ENCODE peak calls at places on chromosomes 11 and 22, in four cellular contexts. One of them, this sample, is unnamed.

GRCh38 chr11:111719379-111719778 is 46.8 kb downstream of the PPP2R1B start:
- DNase-seq in AG10803: peak; percentile 13
- DNase-seq in GM23338: no peak
- DNase-seq in SK-N-SH: no peak
- DNase-seq in this sample: no peak

GRCh38 chr22:29032584-29032983 is 29.0 kb downstream of the C22orf31 start:
- DNase-seq in AG10803: no peak
- DNase-seq in GM23338: no peak
- DNase-seq in SK-N-SH: no peak
- DNase-seq in this sample: no peak

GRCh38 chr11:134449713-134450112 is 37.7 kb upstream of the B3GAT1 start:
- DNase-seq in AG10803: no peak
- DNase-seq in GM23338: peak; percentile 79
- DNase-seq in SK-N-SH: no peak
- DNase-seq in this sample: no peak

GRCh38 chr11:86251285-86251830 is 6.8 kb downstream of the EED start:
- DNase-seq in AG10803: no peak
- DNase-seq in GM23338: no peak
- DNase-seq in SK-N-SH: no peak
- DNase-seq in this sample: no peak

GRCh38 chr11:78577495-78577894 is 2.8 kb upstream of the NARS2 start:
- DNase-seq in AG10803: no peak
- DNase-seq in GM23338: no peak
- DNase-seq in SK-N-SH: no peak
- DNase-seq in this sample: no peak

GRCh38 chr11:112965601-112966125 is 4.4 kb downstream of the NCAM1 start:
- DNase-seq in AG10803: no peak
- DNase-seq in GM23338: no peak
- DNase-seq in SK-N-SH: no peak
- DNase-seq in this sample: no peak

GRCh38 chr11:7490535-7490934 is 5.2 kb downstream of the OLFML1 start:
- DNase-seq in AG10803: peak; percentile 40
- DNase-seq in GM23338: no peak
- DNase-seq in SK-N-SH: no peak
- DNase-seq in this sample: peak; percentile 33

GRCh38 chr11:122661182-122661945 is 5.8 kb downstream of the UBASH3B start:
- DNase-seq in AG10803: peak; percentile 82
- DNase-seq in GM23338: no peak
- DNase-seq in SK-N-SH: no peak
- DNase-seq in this sample: no peak

GRCh38 chr11:75689861-75690641 is 21.2 kb upstream of the MAP6 start:
- DNase-seq in AG10803: no peak
- DNase-seq in GM23338: no peak
- DNase-seq in SK-N-SH: no peak
- DNase-seq in this sample: no peak

GRCh38 chr22:47112566-47112965 is 350.1 kb downstream of the TBC1D22A start:
- DNase-seq in AG10803: no peak
- DNase-seq in GM23338: no peak
- DNase-seq in SK-N-SH: no peak
- DNase-seq in this sample: no peak

GRCh38 chr22:44683237-44683636 is 18.8 kb upstream of the PRR5 start:
- DNase-seq in AG10803: no peak
- DNase-seq in GM23338: no peak
- DNase-seq in SK-N-SH: no peak
- DNase-seq in this sample: no peak

GRCh38 chr11:123640677-123641494 is 13.5 kb downstream of the SCN3B start:
- DNase-seq in AG10803: peak; percentile 25
- DNase-seq in GM23338: peak; percentile 83
- DNase-seq in SK-N-SH: peak; percentile 81
- DNase-seq in this sample: peak; percentile 58

GRCh38 chr11:36744375-36745168 is 146.5 kb upstream of the RAG2 start:
- DNase-seq in AG10803: peak; percentile 52
- DNase-seq in GM23338: peak; percentile 90
- DNase-seq in SK-N-SH: peak; percentile 48
- DNase-seq in this sample: peak; percentile 80

GRCh38 chr11:27108809-27109208 is 68.2 kb downstream of the BBOX1 start:
- DNase-seq in AG10803: no peak
- DNase-seq in GM23338: no peak
- DNase-seq in SK-N-SH: no peak
- DNase-seq in this sample: no peak

GRCh38 chr22:43944670-43945430 is 10.4 kb upstream of the SAMM50 start:
- DNase-seq in AG10803: no peak
- DNase-seq in GM23338: no peak
- DNase-seq in SK-N-SH: no peak
- DNase-seq in this sample: no peak

GRCh38 chr22:37896939-37897338 is 9.2 kb upstream of the MICALL1 start:
- DNase-seq in AG10803: no peak
- DNase-seq in GM23338: no peak
- DNase-seq in SK-N-SH: no peak
- DNase-seq in this sample: no peak

GRCh38 chr22:42884616-42885375 is 27.7 kb upstream of the ARFGAP3 start:
- DNase-seq in AG10803: no peak
- DNase-seq in GM23338: no peak
- DNase-seq in SK-N-SH: no peak
- DNase-seq in this sample: no peak

GRCh38 chr11:70611890-70612289 is 213.6 kb downstream of the CTTN start:
- DNase-seq in AG10803: no peak
- DNase-seq in GM23338: peak; percentile 49
- DNase-seq in SK-N-SH: no peak
- DNase-seq in this sample: no peak

GRCh38 chr11:104531075-104531474 is 367.1 kb upstream of the PDGFD start:
- DNase-seq in AG10803: no peak
- DNase-seq in GM23338: peak; percentile 68
- DNase-seq in SK-N-SH: no peak
- DNase-seq in this sample: peak; percentile 40

GRCh38 chr22:41305646-41306045 is 4.3 kb downstream of the ZC3H7B start:
- DNase-seq in AG10803: peak; percentile 82
- DNase-seq in GM23338: no peak
- DNase-seq in SK-N-SH: no peak
- DNase-seq in this sample: no peak

GRCh38 chr11:79110308-79110707 is 330.5 kb downstream of the TENM4 start:
- DNase-seq in AG10803: no peak
- DNase-seq in GM23338: no peak
- DNase-seq in SK-N-SH: no peak
- DNase-seq in this sample: no peak

GRCh38 chr11:113874920-113875413 is 405 bp downstream of the USP28 start:
- DNase-seq in AG10803: no peak
- DNase-seq in GM23338: peak; percentile 40
- DNase-seq in SK-N-SH: peak; percentile 37
- DNase-seq in this sample: peak; percentile 40

GRCh38 chr11:112087212-112087611 is 539 bp downstream of the SDHD start:
- DNase-seq in AG10803: no peak
- DNase-seq in GM23338: peak; percentile 15
- DNase-seq in SK-N-SH: no peak
- DNase-seq in this sample: peak; percentile 12

GRCh38 chr11:68763926-68764657 is 12.8 kb upstream of the TESMIN start:
- DNase-seq in AG10803: no peak
- DNase-seq in GM23338: no peak
- DNase-seq in SK-N-SH: peak; percentile 67
- DNase-seq in this sample: no peak

GRCh38 chr22:29702025-29702930 is 17.5 kb upstream of the CABP7 start:
- DNase-seq in AG10803: no peak
- DNase-seq in GM23338: no peak
- DNase-seq in SK-N-SH: peak; percentile 41
- DNase-seq in this sample: no peak

GRCh38 chr11:10878408-10879214 is 20.8 kb upstream of the ZBED5 start:
- DNase-seq in AG10803: peak; percentile 74
- DNase-seq in GM23338: peak; percentile 91
- DNase-seq in SK-N-SH: peak; percentile 47
- DNase-seq in this sample: peak; percentile 89

GRCh38 chr11:16771350-16772140 is 33.1 kb downstream of the C11orf58 start:
- DNase-seq in AG10803: no peak
- DNase-seq in GM23338: no peak
- DNase-seq in SK-N-SH: peak; percentile 1
- DNase-seq in this sample: no peak

GRCh38 chr22:29985912-29986311 is 94.4 kb upstream of the HORMAD2 start:
- DNase-seq in AG10803: no peak
- DNase-seq in GM23338: no peak
- DNase-seq in SK-N-SH: no peak
- DNase-seq in this sample: no peak

DNA sequence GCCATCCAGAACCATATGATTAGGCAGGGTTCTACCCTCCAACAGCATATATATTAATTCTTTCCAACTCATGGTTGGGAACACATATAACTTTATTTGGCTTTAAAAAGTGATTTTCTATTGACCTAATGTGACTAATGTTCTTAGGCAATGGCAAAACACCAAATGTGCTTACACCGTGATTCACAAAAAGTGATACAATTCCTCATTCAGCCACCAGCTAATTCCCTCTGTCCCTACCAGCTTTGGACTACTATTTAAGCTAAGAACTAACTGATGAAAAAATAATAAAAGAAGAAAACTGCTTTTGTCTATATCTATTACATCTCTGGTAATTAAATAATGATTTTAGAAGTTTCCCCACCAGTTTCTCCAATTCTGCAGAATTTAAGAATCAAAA is 4.7 kb downstream of the CTSC start:
- DNase-seq in AG10803: no peak
- DNase-seq in GM23338: no peak
- DNase-seq in SK-N-SH: no peak
- DNase-seq in this sample: no peak
- TF ChIP-seq CTCF in AG10803: no peak
- TF ChIP-seq CTCF in GM23338: no peak
- TF ChIP-seq CTCF in SK-N-SH: no peak
- TF ChIP-seq CTCF in this sample: no peak

DNA sequence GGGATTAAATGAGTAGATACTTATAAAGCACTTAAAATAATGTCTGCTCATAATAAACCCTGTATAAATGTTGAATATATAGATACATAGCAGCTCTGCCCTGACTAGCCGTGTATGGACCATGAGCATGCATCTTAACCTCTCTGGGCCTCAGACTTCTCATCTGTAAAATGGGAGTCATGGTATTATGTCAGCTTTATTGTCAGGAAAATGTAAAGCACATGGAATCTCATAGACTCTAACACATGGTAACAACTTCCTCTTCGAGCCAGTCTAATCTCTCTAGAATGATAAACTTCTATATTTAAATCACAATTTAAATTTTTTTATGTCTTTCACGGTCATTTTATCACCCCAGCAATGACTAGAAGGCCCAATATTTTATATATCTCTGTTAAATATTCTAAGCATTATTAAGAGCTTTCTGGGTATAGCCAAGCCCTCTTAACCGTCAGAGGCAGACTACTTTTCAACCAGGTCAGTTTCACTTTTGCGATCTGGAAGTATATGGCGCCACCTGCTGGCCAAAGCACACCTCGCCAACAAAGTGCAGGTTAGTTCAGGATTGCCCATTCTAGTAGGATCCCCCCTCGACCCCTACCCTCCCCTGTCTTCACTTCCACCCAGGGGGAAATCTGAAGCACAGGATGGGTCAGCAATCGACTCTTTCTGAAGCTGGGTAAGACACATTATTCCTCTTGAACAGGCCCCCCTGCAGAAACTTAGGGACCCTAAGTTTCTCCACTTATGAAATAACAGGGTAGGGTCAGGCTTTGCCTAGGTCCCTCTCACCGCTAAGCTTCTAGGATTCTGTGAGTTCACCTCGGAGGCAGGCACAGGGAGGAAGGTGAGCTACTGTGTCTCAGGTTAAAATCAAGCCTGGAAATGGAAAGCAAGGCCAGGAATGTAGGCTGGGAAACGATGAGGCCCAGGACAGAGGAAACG is 36.0 kb downstream of the KCNJ1 start:
- DNase-seq in AG10803: peak; percentile 77
- DNase-seq in GM23338: peak; percentile 91
- DNase-seq in SK-N-SH: peak; percentile 79
- DNase-seq in this sample: peak; percentile 91
- H3K4me3 ChIP-seq in AG10803: no peak overlapping the region
- H3K4me3 ChIP-seq in GM23338: no peak overlapping the region
- H3K4me3 ChIP-seq in SK-N-SH: peak overlapping the region; percentile 34
- H3K4me3 ChIP-seq in this sample: no peak overlapping the region

GRCh38 chr11:62508336-62509058 is 38.1 kb downstream of the AHNAK start:
- DNase-seq in AG10803: peak; percentile 80
- DNase-seq in GM23338: peak; percentile 92
- DNase-seq in SK-N-SH: peak; percentile 65
- DNase-seq in this sample: peak; percentile 57
- TF ChIP-seq CTCF in AG10803: peak; percentile 69
- TF ChIP-seq CTCF in GM23338: peak; percentile 57
- TF ChIP-seq CTCF in SK-N-SH: peak; percentile 44
- TF ChIP-seq CTCF in this sample: peak; percentile 70

DNA sequence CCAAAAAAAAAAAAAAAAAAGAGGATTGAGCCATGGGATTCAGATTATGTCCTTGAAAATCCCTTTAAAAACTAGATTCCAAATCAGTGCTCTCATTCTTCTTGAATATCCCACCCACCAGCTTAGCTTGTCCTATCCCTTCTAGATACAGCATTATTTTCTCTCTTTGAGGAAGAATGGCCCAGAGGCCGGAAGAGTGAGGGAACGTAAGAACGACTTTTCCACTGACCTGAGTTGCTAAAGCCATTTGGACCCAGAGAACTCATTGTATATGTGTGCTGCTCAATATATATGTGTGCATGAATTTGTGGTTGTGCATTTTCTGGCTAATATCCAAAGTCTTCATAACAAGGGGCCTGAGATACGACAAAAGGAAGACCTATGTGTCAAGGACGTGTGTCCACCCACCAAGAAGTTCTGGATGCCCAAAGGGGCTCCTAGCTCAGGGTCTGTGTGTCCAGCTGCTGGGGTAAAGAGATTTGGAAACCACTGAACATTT is 35.0 kb upstream of the CREB3L1 start:
- DNase-seq in AG10803: no peak
- DNase-seq in GM23338: no peak
- DNase-seq in SK-N-SH: no peak
- DNase-seq in this sample: no peak
- H3K4me3 ChIP-seq in AG10803: peak overlapping the region; percentile 64
- H3K4me3 ChIP-seq in GM23338: peak overlapping the region; percentile 57
- H3K4me3 ChIP-seq in SK-N-SH: peak overlapping the region; percentile 48
- H3K4me3 ChIP-seq in this sample: peak overlapping the region; percentile 43

DNA sequence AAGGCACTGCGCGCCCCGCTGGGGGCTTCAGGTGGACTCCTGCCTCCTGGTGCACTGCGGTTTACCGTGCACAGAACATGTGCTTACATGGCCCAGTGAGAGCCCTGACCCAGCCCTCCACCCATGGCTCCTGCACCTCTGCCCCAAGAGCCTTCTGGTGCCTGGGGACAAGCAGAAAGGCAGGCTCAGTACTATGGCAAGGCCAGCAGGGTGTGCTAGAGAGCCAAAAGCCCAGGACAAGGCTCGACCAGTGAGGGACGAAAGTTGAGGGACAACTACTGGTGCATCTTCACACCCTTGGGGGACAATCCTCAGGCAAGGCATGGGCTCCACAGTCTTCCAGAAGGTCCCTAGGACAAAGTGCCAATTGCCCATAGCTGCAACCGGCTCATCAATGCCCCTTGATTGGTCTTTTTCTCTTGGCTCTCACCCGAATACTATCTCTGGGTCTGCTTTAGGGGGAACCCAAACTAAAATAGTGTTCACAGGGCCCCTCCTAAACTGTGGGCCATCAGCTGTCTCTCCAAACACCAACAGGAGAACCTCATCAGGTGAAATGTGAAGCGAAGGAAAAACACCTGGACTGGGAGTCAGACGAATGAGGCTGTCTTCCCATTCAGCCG is 13.5 kb downstream of the PGA5 start:
- DNase-seq in AG10803: peak; percentile 58
- DNase-seq in GM23338: peak; percentile 87
- DNase-seq in SK-N-SH: peak; percentile 76
- DNase-seq in this sample: peak; percentile 72
- TF ChIP-seq CTCF in AG10803: peak; percentile 98
- TF ChIP-seq CTCF in GM23338: peak; percentile 76
- TF ChIP-seq CTCF in SK-N-SH: peak; percentile 77
- TF ChIP-seq CTCF in this sample: peak; percentile 98

GRCh38 chr11:125167292-125167953 is 2.9 kb downstream of the PKNOX2 start:
- DNase-seq in AG10803: no peak
- DNase-seq in GM23338: peak; percentile 76
- DNase-seq in SK-N-SH: no peak
- DNase-seq in this sample: peak; percentile 79
- H3K4me3 ChIP-seq in AG10803: no peak overlapping the region
- H3K4me3 ChIP-seq in GM23338: peak overlapping the region; percentile 80
- H3K4me3 ChIP-seq in SK-N-SH: no peak overlapping the region
- H3K4me3 ChIP-seq in this sample: peak overlapping the region; percentile 80